ENCODE peak calls at places on chromosomes 16 and 17, in five cellular contexts. One of them, this sample, is unnamed.

GRCh38 chr16:9844361-9844760 is 337.9 kb downstream of the GRIN2A start:
- DNase-seq in fibroblast of lung: peak; percentile 14
- DNase-seq in suprapubic skin: no peak
- DNase-seq in H1: no peak
- DNase-seq in left ventricle myocardium inferior: no peak
- DNase-seq in this sample: no peak

GRCh38 chr16:70018254-70018653 is 67.1 kb downstream of the CLEC18A start:
- DNase-seq in fibroblast of lung: no peak
- DNase-seq in left ventricle myocardium inferior: no peak
- DNase-seq in H1: no peak
- DNase-seq in suprapubic skin: no peak
- DNase-seq in this sample: no peak

GRCh38 chr16:4042581-4042980 is 73.7 kb downstream of the ADCY9 start:
- DNase-seq in left ventricle myocardium inferior: no peak
- DNase-seq in H1: no peak
- DNase-seq in fibroblast of lung: no peak
- DNase-seq in suprapubic skin: no peak
- DNase-seq in this sample: no peak

GRCh38 chr17:82231562-82232321 is 2.9 kb downstream of the SLC16A3 start:
- DNase-seq in fibroblast of lung: peak; percentile 76
- DNase-seq in H1: peak; percentile 85
- DNase-seq in suprapubic skin: peak; percentile 87
- DNase-seq in left ventricle myocardium inferior: peak; percentile 86
- DNase-seq in this sample: no peak

GRCh38 chr16:51151435-51151950 is 423 bp upstream of the SALL1 start:
- DNase-seq in fibroblast of lung: peak; percentile 37
- DNase-seq in left ventricle myocardium inferior: no peak
- DNase-seq in H1: peak; percentile 82
- DNase-seq in suprapubic skin: no peak
- DNase-seq in this sample: no peak

GRCh38 chr16:2603165-2604015 is 65.6 kb downstream of the PDPK1 start:
- DNase-seq in H1: peak; percentile 95
- DNase-seq in fibroblast of lung: peak; percentile 97
- DNase-seq in left ventricle myocardium inferior: peak; percentile 95
- DNase-seq in suprapubic skin: peak; percentile 97
- DNase-seq in this sample: peak; percentile 63

GRCh38 chr16:82340531-82340930 is 170.5 kb upstream of the MPHOSPH6 start:
- DNase-seq in H1: no peak
- DNase-seq in suprapubic skin: no peak
- DNase-seq in left ventricle myocardium inferior: no peak
- DNase-seq in fibroblast of lung: no peak
- DNase-seq in this sample: no peak

GRCh38 chr16:78562650-78563049 is 463.2 kb downstream of the WWOX start:
- DNase-seq in H1: no peak
- DNase-seq in left ventricle myocardium inferior: no peak
- DNase-seq in suprapubic skin: no peak
- DNase-seq in fibroblast of lung: no peak
- DNase-seq in this sample: no peak

GRCh38 chr17:40092581-40092980 is 7.8 kb downstream of the NR1D1 start:
- DNase-seq in suprapubic skin: no peak
- DNase-seq in fibroblast of lung: no peak
- DNase-seq in H1: no peak
- DNase-seq in left ventricle myocardium inferior: no peak
- DNase-seq in this sample: no peak

GRCh38 chr16:54213322-54213721 is 73.3 kb downstream of the IRX3 start:
- DNase-seq in left ventricle myocardium inferior: no peak
- DNase-seq in H1: no peak
- DNase-seq in suprapubic skin: no peak
- DNase-seq in fibroblast of lung: no peak
- DNase-seq in this sample: no peak

GRCh38 chr16:59733321-59733720 is 999.2 kb upstream of the GOT2 start:
- DNase-seq in left ventricle myocardium inferior: no peak
- DNase-seq in suprapubic skin: no peak
- DNase-seq in H1: no peak
- DNase-seq in fibroblast of lung: no peak
- DNase-seq in this sample: no peak

GRCh38 chr16:71777329-71777728 is 31.3 kb downstream of the AP1G1 start:
- DNase-seq in suprapubic skin: no peak
- DNase-seq in left ventricle myocardium inferior: no peak
- DNase-seq in fibroblast of lung: no peak
- DNase-seq in H1: no peak
- DNase-seq in this sample: no peak

GRCh38 chr17:39177256-39177655 is 11.3 kb upstream of the ARL5C start:
- DNase-seq in left ventricle myocardium inferior: no peak
- DNase-seq in suprapubic skin: no peak
- DNase-seq in fibroblast of lung: no peak
- DNase-seq in H1: peak; percentile 89
- DNase-seq in this sample: no peak

GRCh38 chr16:65548470-65548869 is 426.6 kb upstream of the CDH11 start:
- DNase-seq in fibroblast of lung: no peak
- DNase-seq in H1: no peak
- DNase-seq in suprapubic skin: no peak
- DNase-seq in left ventricle myocardium inferior: no peak
- DNase-seq in this sample: no peak

GRCh38 chr17:16352303-16352837 is 899 bp downstream of the CENPV start:
- DNase-seq in suprapubic skin: no peak
- DNase-seq in left ventricle myocardium inferior: peak; percentile 18
- DNase-seq in fibroblast of lung: peak; percentile 36
- DNase-seq in H1: peak; percentile 67
- DNase-seq in this sample: no peak

GRCh38 chr16:3182608-3183444 is 5.2 kb upstream of the OR1F1 start:
- DNase-seq in suprapubic skin: no peak
- DNase-seq in fibroblast of lung: peak; percentile 44
- DNase-seq in H1: peak; percentile 99
- DNase-seq in left ventricle myocardium inferior: no peak
- DNase-seq in this sample: no peak

GRCh38 chr16:53789159-53789558 is 85.2 kb downstream of the FTO start:
- DNase-seq in fibroblast of lung: peak; percentile 75
- DNase-seq in suprapubic skin: no peak
- DNase-seq in H1: no peak
- DNase-seq in left ventricle myocardium inferior: no peak
- DNase-seq in this sample: peak; percentile 72

GRCh38 chr17:42964161-42964932 is at the start of gene AARSD1:
- DNase-seq in H1: peak; percentile 88
- DNase-seq in left ventricle myocardium inferior: peak; percentile 92
- DNase-seq in fibroblast of lung: peak; percentile 94
- DNase-seq in suprapubic skin: peak; percentile 92
- DNase-seq in this sample: peak; percentile 80

GRCh38 chr17:81245024-81245664 is 6.0 kb downstream of the NDUFAF8 start:
- DNase-seq in left ventricle myocardium inferior: no peak
- DNase-seq in H1: no peak
- DNase-seq in fibroblast of lung: no peak
- DNase-seq in suprapubic skin: no peak
- DNase-seq in this sample: peak; percentile 57

GRCh38 chr17:77736207-77736600 is 222.3 kb upstream of the TNRC6C start:
- DNase-seq in fibroblast of lung: no peak
- DNase-seq in H1: peak; percentile 55
- DNase-seq in suprapubic skin: peak; percentile 48
- DNase-seq in left ventricle myocardium inferior: peak; percentile 26
- DNase-seq in this sample: no peak

GRCh38 chr17:79741751-79742588 is 11.2 kb downstream of the ENPP7 start:
- DNase-seq in left ventricle myocardium inferior: peak; percentile 71
- DNase-seq in H1: peak; percentile 99
- DNase-seq in fibroblast of lung: peak; percentile 34
- DNase-seq in suprapubic skin: peak; percentile 71
- DNase-seq in this sample: no peak

GRCh38 chr16:17358846-17359245 is 111.9 kb downstream of the XYLT1 start:
- DNase-seq in suprapubic skin: no peak
- DNase-seq in H1: no peak
- DNase-seq in left ventricle myocardium inferior: no peak
- DNase-seq in fibroblast of lung: no peak
- DNase-seq in this sample: no peak

GRCh38 chr17:40859536-40859935 is 7.5 kb downstream of the KRT12 start:
- DNase-seq in suprapubic skin: no peak
- DNase-seq in H1: no peak
- DNase-seq in left ventricle myocardium inferior: no peak
- DNase-seq in fibroblast of lung: no peak
- DNase-seq in this sample: peak; percentile 45

GRCh38 chr16:50940275-50940854 is 198.5 kb downstream of the CYLD start:
- DNase-seq in H1: no peak
- DNase-seq in suprapubic skin: no peak
- DNase-seq in fibroblast of lung: no peak
- DNase-seq in left ventricle myocardium inferior: no peak
- DNase-seq in this sample: no peak

GRCh38 chr17:66287911-66288310 is 14.5 kb upstream of the PRKCA start:
- DNase-seq in suprapubic skin: no peak
- DNase-seq in H1: no peak
- DNase-seq in left ventricle myocardium inferior: no peak
- DNase-seq in fibroblast of lung: no peak
- DNase-seq in this sample: peak; percentile 84

GRCh38 chr17:18184143-18185007 is 747 bp downstream of the ALKBH5 start:
- DNase-seq in left ventricle myocardium inferior: peak; percentile 45
- DNase-seq in fibroblast of lung: peak; percentile 34
- DNase-seq in H1: peak; percentile 65
- DNase-seq in suprapubic skin: peak; percentile 80
- DNase-seq in this sample: no peak

GRCh38 chr17:56819431-56820145 is 14.1 kb downstream of the C17orf67 start:
- DNase-seq in fibroblast of lung: peak; percentile 72
- DNase-seq in left ventricle myocardium inferior: no peak
- DNase-seq in H1: peak; percentile 93
- DNase-seq in suprapubic skin: peak; percentile 76
- DNase-seq in this sample: peak; percentile 46

GRCh38 chr17:69557339-69557738 is 142.8 kb downstream of the MAP2K6 start:
- DNase-seq in H1: no peak
- DNase-seq in suprapubic skin: no peak
- DNase-seq in left ventricle myocardium inferior: no peak
- DNase-seq in fibroblast of lung: no peak
- DNase-seq in this sample: no peak

GRCh38 chr17:933168-934083 is 46.1 kb downstream of the NXN start:
- DNase-seq in suprapubic skin: no peak
- DNase-seq in fibroblast of lung: peak; percentile 92
- DNase-seq in left ventricle myocardium inferior: no peak
- DNase-seq in H1: no peak
- DNase-seq in this sample: peak; percentile 69

GRCh38 chr17:35889241-35889640 is 9.1 kb upstream of the CCL5 start:
- DNase-seq in H1: no peak
- DNase-seq in suprapubic skin: no peak
- DNase-seq in left ventricle myocardium inferior: no peak
- DNase-seq in fibroblast of lung: no peak
- DNase-seq in this sample: no peak

GRCh38 chr16:82302007-82302733 is 132.1 kb upstream of the MPHOSPH6 start:
- DNase-seq in H1: no peak
- DNase-seq in suprapubic skin: no peak
- DNase-seq in left ventricle myocardium inferior: peak; percentile 31
- DNase-seq in fibroblast of lung: no peak
- DNase-seq in this sample: no peak

GRCh38 chr16:60686824-60687223 is 1349.4 kb downstream of the CDH8 start:
- DNase-seq in suprapubic skin: no peak
- DNase-seq in fibroblast of lung: no peak
- DNase-seq in H1: no peak
- DNase-seq in left ventricle myocardium inferior: no peak
- DNase-seq in this sample: no peak

GRCh38 chr17:59506907-59507726 is 58.3 kb upstream of the DHX40 start:
- DNase-seq in H1: no peak
- DNase-seq in suprapubic skin: peak; percentile 64
- DNase-seq in fibroblast of lung: peak; percentile 3
- DNase-seq in left ventricle myocardium inferior: no peak
- DNase-seq in this sample: no peak

GRCh38 chr16:53089434-53090270 is 34.9 kb downstream of the CHD9 start:
- DNase-seq in H1: no peak
- DNase-seq in fibroblast of lung: peak; percentile 32
- DNase-seq in suprapubic skin: no peak
- DNase-seq in left ventricle myocardium inferior: no peak
- DNase-seq in this sample: no peak

DNA sequence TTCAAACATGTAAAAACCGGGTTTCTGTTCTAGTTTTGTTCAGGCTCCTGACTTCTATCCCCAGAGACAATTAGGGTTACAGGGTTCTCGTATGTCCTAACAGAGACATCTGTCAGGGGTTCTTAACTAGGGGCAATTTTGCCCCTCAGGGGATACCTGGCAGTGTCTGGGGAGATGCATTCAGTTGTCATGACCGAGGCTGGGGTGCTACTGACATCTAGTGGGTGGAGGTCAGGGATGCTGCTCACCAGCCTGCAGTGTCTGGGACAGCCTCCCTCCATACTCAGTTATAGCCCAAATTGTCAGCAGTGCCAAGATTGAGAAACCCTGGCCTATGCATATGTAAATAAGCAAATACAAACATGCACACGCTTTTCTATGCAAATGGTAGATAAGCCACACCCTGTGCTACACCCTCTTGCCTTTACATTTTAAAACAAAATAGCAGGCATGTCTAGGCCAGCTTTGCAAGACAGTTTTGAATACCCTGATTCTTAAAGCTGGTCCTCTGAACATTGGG is 37.4 kb downstream of the CLEC16A start:
- DNase-seq in suprapubic skin: no peak
- DNase-seq in fibroblast of lung: peak; percentile 42
- DNase-seq in H1: peak; percentile 69
- DNase-seq in left ventricle myocardium inferior: no peak
- DNase-seq in this sample: no peak
- TF ChIP-seq CTCF in suprapubic skin: no peak
- TF ChIP-seq CTCF in fibroblast of lung: no peak
- TF ChIP-seq CTCF in H1: peak; percentile 94
- TF ChIP-seq CTCF in left ventricle myocardium inferior: peak; percentile 28
- TF ChIP-seq CTCF in this sample: peak; percentile 46

DNA sequence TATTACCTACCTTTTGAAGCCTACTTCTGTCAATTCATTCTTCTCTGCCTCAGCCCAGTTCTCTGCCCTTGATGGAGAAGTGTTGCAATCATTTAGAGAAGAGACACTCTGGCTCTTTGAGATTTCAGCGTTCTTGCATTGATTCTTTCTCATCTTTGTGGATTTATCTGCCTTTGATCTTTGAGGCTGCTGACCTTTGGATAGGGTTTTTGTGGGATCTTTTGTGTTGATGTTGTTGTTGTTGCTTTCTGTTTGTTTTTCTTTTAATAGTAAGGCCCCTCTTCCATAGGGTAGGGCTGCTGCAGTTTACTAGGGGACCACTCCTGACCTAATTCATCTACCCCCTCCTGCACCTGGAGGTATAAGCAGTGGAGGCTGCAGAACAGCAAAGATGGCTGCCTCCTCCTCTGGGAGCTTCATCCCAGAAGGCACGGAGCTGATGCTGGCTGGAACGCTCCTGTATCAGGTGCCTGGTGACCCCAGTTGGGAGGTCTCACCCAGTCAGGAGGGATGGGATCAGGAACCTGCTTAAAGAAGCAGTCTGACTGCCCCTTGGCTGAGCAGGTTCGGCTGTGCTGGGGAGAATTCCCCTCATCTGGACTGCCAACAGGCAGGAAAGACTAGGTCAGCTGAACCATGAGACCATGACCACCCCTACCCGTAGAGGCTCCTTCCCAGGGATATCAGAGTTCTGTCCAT is 28.0 kb downstream of the NFATC3 start:
- DNase-seq in fibroblast of lung: no peak
- DNase-seq in H1: no peak
- DNase-seq in left ventricle myocardium inferior: no peak
- DNase-seq in suprapubic skin: no peak
- DNase-seq in this sample: no peak
- H3K4me3 ChIP-seq in fibroblast of lung: no peak overlapping the region
- H3K4me3 ChIP-seq in H1: no peak overlapping the region
- H3K4me3 ChIP-seq in left ventricle myocardium inferior: no peak overlapping the region
- H3K4me3 ChIP-seq in suprapubic skin: no peak overlapping the region
- H3K4me3 ChIP-seq in this sample: peak overlapping the region; percentile 34

GRCh38 chr16:489606-490005 is 37.9 kb upstream of the CAPN15 start:
- DNase-seq in left ventricle myocardium inferior: no peak
- DNase-seq in fibroblast of lung: no peak
- DNase-seq in H1: no peak
- DNase-seq in suprapubic skin: no peak
- DNase-seq in this sample: no peak
- TF ChIP-seq CTCF in left ventricle myocardium inferior: no peak
- TF ChIP-seq CTCF in fibroblast of lung: no peak
- TF ChIP-seq CTCF in H1: no peak
- TF ChIP-seq CTCF in suprapubic skin: no peak
- TF ChIP-seq CTCF in this sample: no peak

GRCh38 chr16:75494184-75494583 is 1.1 kb downstream of the CHST6 start:
- DNase-seq in H1: no peak
- DNase-seq in fibroblast of lung: no peak
- DNase-seq in left ventricle myocardium inferior: no peak
- DNase-seq in suprapubic skin: no peak
- DNase-seq in this sample: no peak
- H3K4me3 ChIP-seq in H1: peak overlapping the region; percentile 76
- H3K4me3 ChIP-seq in fibroblast of lung: no peak overlapping the region
- H3K4me3 ChIP-seq in left ventricle myocardium inferior: peak overlapping the region; percentile 63
- H3K4me3 ChIP-seq in suprapubic skin: peak overlapping the region; percentile 44
- H3K4me3 ChIP-seq in this sample: peak overlapping the region; percentile 47

This sample was measured in epithelial cell of proximal tubule.